ENCODE peak calls at places on chromosomes 2 and 18, in four cellular contexts. W is spleen, Q is Panc1, A is breast epithelium. G is an unnamed sample.

GRCh38 chr2:226683196-226683595 is 116.4 kb downstream of the IRS1 start:
- DNase-seq in Q (no peak), W (no peak), A (no peak), G (no peak)

GRCh38 chr18:49612515-49613033 is 50.7 kb downstream of the LIPG start:
- DNase-seq in A (no peak), W (no peak), Q (no peak), G (peak; percentile 81)

GRCh38 chr2:67234443-67234842 is 162.7 kb upstream of the ETAA1 start:
- DNase-seq in Q (no peak), A (no peak), W (no peak), G (no peak)

GRCh38 chr2:45911503-45911902 is 260.0 kb downstream of the PRKCE start:
- DNase-seq in A (no peak), Q (no peak), W (no peak), G (no peak)

GRCh38 chr2:129726271-129726670 is 253.2 kb upstream of the RAB6C start:
- DNase-seq in W (no peak), A (no peak), Q (no peak), G (peak; percentile 37)

GRCh38 chr18:6648581-6648980 is 80.9 kb upstream of the ARHGAP28 start:
- DNase-seq in Q (no peak), W (no peak), A (no peak), G (no peak)

GRCh38 chr2:109000654-109001600 is 11.9 kb upstream of the EDAR start:
- DNase-seq in Q (no peak), W (no peak), A (no peak), G (no peak)

GRCh38 chr18:48563027-48563426 is 24.2 kb downstream of the CTIF start:
- DNase-seq in A (no peak), Q (no peak), W (no peak), G (no peak)

GRCh38 chr2:62675062-62675461 is 30.5 kb upstream of the EHBP1 start:
- DNase-seq in A (no peak), Q (no peak), W (no peak), G (peak; percentile 72)

GRCh38 chr2:189566046-189566445 is 14.5 kb downstream of the SLC40A1 start:
- DNase-seq in W (no peak), Q (no peak), A (no peak), G (no peak)

GRCh38 chr2:176096243-176096985 is 3.2 kb upstream of the HOXD12 start:
- DNase-seq in W (no peak), A (no peak), Q (no peak), G (no peak)

GRCh38 chr2:182245963-182246362 is 180.9 kb downstream of the PDE1A start:
- DNase-seq in W (no peak), A (no peak), Q (no peak), G (no peak)

GRCh38 chr2:47904903-47905453 is 1.3 kb downstream of the FBXO11 start:
- DNase-seq in W (peak; percentile 91), A (peak; percentile 32), Q (no peak), G (no peak)

GRCh38 chr2:161076936-161077335 is 83.3 kb upstream of the TANK start:
- DNase-seq in A (no peak), W (no peak), Q (no peak), G (no peak)

GRCh38 chr2:208867374-208867773 is 460.8 kb downstream of the PTH2R start:
- DNase-seq in Q (no peak), W (no peak), A (no peak), G (no peak)

GRCh38 chr2:201532686-201533304 is 81.3 kb downstream of the STRADB start:
- DNase-seq in W (no peak), A (no peak), Q (no peak), G (no peak)

GRCh38 chr2:173963817-173964564 is 1.2 kb downstream of the SP3 start:
- DNase-seq in Q (no peak), W (peak; percentile 99), A (peak; percentile 87), G (peak; percentile 97)

GRCh38 chr2:213068681-213069359 is 82.6 kb downstream of the IKZF2 start:
- DNase-seq in A (no peak), W (no peak), Q (no peak), G (no peak)

GRCh38 chr2:37230581-37230980 is 815 bp downstream of the CEBPZ start:
- DNase-seq in Q (no peak), A (no peak), W (no peak), G (no peak)

GRCh38 chr2:54429055-54429454 is 27.1 kb upstream of the SPTBN1 start:
- DNase-seq in W (no peak), Q (no peak), A (no peak), G (peak; percentile 17)

GRCh38 chr2:193331701-193332100 is 1137.0 kb upstream of the TMEFF2 start:
- DNase-seq in Q (no peak), A (no peak), W (no peak), G (no peak)

GRCh38 chr2:237818066-237818473 is 19.5 kb downstream of the RBM44 start:
- DNase-seq in W (no peak), A (no peak), Q (no peak), G (no peak)

GRCh38 chr2:8267103-8267502 is 414.8 kb upstream of the ID2 start:
- DNase-seq in W (no peak), Q (no peak), A (no peak), G (no peak)

GRCh38 chr18:59560556-59560955 is 136.7 kb downstream of the CCBE1 start:
- DNase-seq in W (no peak), Q (no peak), A (no peak), G (no peak)

GRCh38 chr2:198890490-198890889 is 567.2 kb downstream of the SATB2 start:
- DNase-seq in W (no peak), Q (no peak), A (no peak), G (no peak)

GRCh38 chr2:77169426-77169825 is 352.8 kb downstream of the LRRTM4 start:
- DNase-seq in A (no peak), W (no peak), Q (no peak), G (no peak)

GRCh38 chr2:53460347-53460746 is 307.3 kb upstream of the CHAC2 start:
- DNase-seq in A (no peak), Q (no peak), W (no peak), G (peak; percentile 53)

GRCh38 chr2:62215306-62216064 is 19.6 kb downstream of the B3GNT2 start:
- DNase-seq in A (no peak), W (no peak), Q (no peak), G (no peak)

GRCh38 chr2:51103205-51103604 is 71.3 kb upstream of the NRXN1 start:
- DNase-seq in Q (no peak), W (peak; percentile 68), A (peak; percentile 27), G (no peak)

GRCh38 chr2:55901322-55901721 is 22.3 kb downstream of the EFEMP1 start:
- DNase-seq in A (no peak), Q (no peak), W (no peak), G (no peak)

DNA sequence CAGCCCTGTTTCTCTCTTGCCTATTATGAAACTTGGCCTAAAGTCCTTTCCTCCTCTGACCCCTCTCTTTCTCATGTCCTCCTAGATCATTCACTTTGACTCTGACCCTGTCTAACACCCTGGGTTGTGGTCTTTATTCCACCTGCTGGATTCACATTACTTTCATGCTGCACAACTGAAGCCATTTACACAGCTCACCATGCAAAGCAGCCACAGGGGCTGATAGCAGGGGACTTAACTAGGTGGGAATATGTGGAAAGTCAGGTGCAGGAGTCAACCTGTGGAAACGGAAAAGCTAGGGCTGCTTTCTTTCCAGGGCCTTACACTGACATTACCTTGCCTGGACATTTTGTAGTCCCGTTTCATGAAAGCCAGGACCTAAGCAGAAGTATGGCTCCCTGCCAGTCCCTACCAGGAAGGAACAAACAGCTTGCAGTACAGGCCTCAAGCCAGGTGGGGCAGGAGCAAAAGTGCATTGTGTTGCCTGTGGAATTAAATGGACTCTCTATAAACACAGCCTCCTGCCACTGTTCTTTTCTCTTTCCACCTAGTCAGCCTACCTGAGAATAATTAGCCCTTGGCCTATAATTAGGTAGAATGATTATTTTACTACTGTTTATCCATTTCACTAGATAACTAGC is 11.8 kb downstream of the MAPRE3 start:
- DNase-seq in W (no peak), Q (no peak), A (peak; percentile 83), G (peak; percentile 93)
- TF ChIP-seq CTCF in W (peak; percentile 40), Q (peak; percentile 46), A (peak; percentile 70), G (peak; percentile 64)

GRCh38 chr2:241037498-241037897 is 39.1 kb downstream of the SNED1 start:
- DNase-seq in W (no peak), A (peak; percentile 16), Q (no peak), G (no peak)
- H3K4me3 ChIP-seq in W (no peak overlapping the region), A (no peak overlapping the region), Q (no peak overlapping the region), G (no peak overlapping the region)

DNA sequence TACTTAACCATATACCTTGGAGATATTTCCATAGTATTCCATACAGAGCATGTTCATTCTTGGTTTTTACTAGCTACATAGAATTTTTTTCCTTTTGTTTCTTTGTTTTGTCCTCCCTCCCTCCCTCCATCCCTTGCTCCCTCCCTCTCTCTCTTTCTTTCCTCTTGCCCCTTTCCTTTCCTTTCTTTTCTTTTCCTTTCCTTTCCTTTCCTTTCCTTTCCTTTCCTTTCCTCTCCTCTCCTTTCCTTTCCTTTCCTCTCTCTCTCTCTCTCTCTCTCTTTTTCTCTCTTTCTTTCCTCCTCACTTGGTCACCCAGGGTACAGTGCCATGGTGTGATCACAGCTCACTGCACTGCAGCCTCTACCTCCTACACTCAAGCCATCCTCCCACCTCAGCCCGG is 28.3 kb downstream of the RPL37A start:
- DNase-seq in A (no peak), W (no peak), Q (no peak), G (no peak)
- TF ChIP-seq POLR2AphosphoS5 in A (no peak), W (no peak), Q (no peak), G (no peak)

DNA sequence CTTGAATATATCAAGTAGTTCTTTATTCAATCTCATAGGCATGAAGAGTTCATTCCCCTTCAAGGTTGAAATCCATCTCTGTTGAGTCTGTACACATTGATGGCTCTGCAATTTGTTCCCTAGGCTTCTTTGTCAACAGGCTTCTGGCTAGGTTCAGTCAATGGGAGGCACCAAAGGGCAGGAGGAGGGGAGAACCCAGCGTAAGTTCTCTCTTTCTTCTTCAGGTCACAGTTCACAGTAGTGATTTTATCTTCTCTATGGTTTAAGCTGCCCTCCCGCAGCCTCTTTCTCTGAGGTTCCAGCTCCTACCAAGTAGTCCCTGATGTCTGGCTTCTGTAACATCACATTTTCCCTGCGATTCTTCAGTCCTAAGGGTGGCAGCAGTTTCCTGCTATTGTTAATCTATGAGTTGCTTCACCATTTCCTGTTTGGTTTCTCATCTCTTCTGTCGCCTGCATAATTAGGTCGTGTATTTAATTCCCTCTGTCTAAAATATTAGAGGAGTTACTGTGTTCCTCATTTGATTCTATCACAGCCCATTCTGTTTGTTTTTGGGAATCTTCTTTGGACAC is 107.4 kb downstream of the CPO start:
- DNase-seq in Q (no peak), W (no peak), A (no peak), G (no peak)
- TF ChIP-seq CTCF in Q (no peak), W (no peak), A (no peak), G (no peak)

GRCh38 chr2:107312240-107312639 is 426.3 kb upstream of the ST6GAL2 start:
- DNase-seq in A (no peak), W (no peak), Q (no peak), G (no peak)

DNA sequence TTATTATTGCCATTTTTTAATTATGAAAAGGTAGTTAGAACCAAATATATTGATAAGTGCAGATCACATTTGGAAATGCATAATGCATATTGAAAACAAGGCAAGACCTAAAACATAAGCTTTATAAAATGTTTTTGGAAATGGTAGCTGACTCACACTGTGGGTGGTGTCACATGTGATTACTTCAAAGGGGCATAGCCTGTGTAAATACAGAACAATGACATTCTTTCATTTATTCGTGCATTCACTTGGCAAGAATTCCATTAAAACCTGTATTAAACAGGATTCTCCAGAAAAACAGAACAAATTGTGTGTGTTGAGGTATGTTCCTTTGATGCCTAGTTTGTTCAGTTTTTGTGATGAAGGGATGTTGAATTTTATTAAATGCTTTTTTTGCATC is 427.3 kb upstream of the ST6GAL2 start:
- DNase-seq in W (no peak), Q (no peak), A (no peak), G (no peak)
- H3K4me3 ChIP-seq in W (no peak overlapping the region), Q (no peak overlapping the region), A (no peak overlapping the region), G (no peak overlapping the region)

G was measured in esophagus muscularis mucosa.